ENCODE peak calls at places on chromosome 9, in seven cellular contexts. One of them, this sample, is unnamed.

GRCh38 chr9:16100596-16101091 is 547.8 kb downstream of the CCDC171 start:
- DNase-seq in H7: peak
- DNase-seq in transverse colon: peak
- DNase-seq in amygdala: peak
- DNase-seq in ecto neural progenitor cell: peak
- DNase-seq in HTR-8/SVneo: no peak
- DNase-seq in left cardiac atrium: peak
- DNase-seq in this sample: no peak

GRCh38 chr9:120868676-120869359 is 8.2 kb downstream of the PHF19 start:
- DNase-seq in H7: peak
- DNase-seq in transverse colon: peak
- DNase-seq in amygdala: peak
- DNase-seq in ecto neural progenitor cell: peak
- DNase-seq in HTR-8/SVneo: peak
- DNase-seq in left cardiac atrium: peak
- DNase-seq in this sample: peak

GRCh38 chr9:92147854-92148184 is 32.6 kb upstream of the SPTLC1 start:
- DNase-seq in H7: peak
- DNase-seq in transverse colon: no peak
- DNase-seq in amygdala: no peak
- DNase-seq in ecto neural progenitor cell: no peak
- DNase-seq in HTR-8/SVneo: no peak
- DNase-seq in left cardiac atrium: no peak
- DNase-seq in this sample: no peak

GRCh38 chr9:21995652-21996275 is 1.2 kb downstream of the CDKN2B-AS1 start:
- DNase-seq in H7: peak
- DNase-seq in transverse colon: peak
- DNase-seq in amygdala: no peak
- DNase-seq in ecto neural progenitor cell: peak
- DNase-seq in HTR-8/SVneo: no peak
- DNase-seq in left cardiac atrium: peak
- DNase-seq in this sample: peak

GRCh38 chr9:126407125-126407870 is 80.7 kb downstream of the MVB12B start:
- DNase-seq in H7: peak
- DNase-seq in transverse colon: no peak
- DNase-seq in amygdala: no peak
- DNase-seq in ecto neural progenitor cell: no peak
- DNase-seq in HTR-8/SVneo: no peak
- DNase-seq in left cardiac atrium: no peak
- DNase-seq in this sample: no peak

GRCh38 chr9:85610074-85610855 is 131.5 kb downstream of the AGTPBP1 start:
- DNase-seq in H7: peak
- DNase-seq in transverse colon: no peak
- DNase-seq in amygdala: peak
- DNase-seq in ecto neural progenitor cell: no peak
- DNase-seq in HTR-8/SVneo: peak
- DNase-seq in left cardiac atrium: no peak
- DNase-seq in this sample: peak

GRCh38 chr9:99401826-99402225 is 179.7 kb downstream of the SEC61B start:
- DNase-seq in H7: no peak
- DNase-seq in transverse colon: no peak
- DNase-seq in amygdala: no peak
- DNase-seq in ecto neural progenitor cell: no peak
- DNase-seq in HTR-8/SVneo: no peak
- DNase-seq in left cardiac atrium: no peak
- DNase-seq in this sample: no peak

GRCh38 chr9:74348777-74349176 is 148.4 kb upstream of the RORB start:
- DNase-seq in H7: no peak
- DNase-seq in transverse colon: no peak
- DNase-seq in amygdala: no peak
- DNase-seq in ecto neural progenitor cell: no peak
- DNase-seq in HTR-8/SVneo: no peak
- DNase-seq in left cardiac atrium: no peak
- DNase-seq in this sample: no peak

GRCh38 chr9:116979461-116979860 is 292.4 kb downstream of the TRIM32 start:
- DNase-seq in H7: peak
- DNase-seq in transverse colon: no peak
- DNase-seq in amygdala: no peak
- DNase-seq in ecto neural progenitor cell: no peak
- DNase-seq in HTR-8/SVneo: no peak
- DNase-seq in left cardiac atrium: no peak
- DNase-seq in this sample: no peak

GRCh38 chr9:28264368-28264767 is 691.1 kb upstream of the C9orf72 start:
- DNase-seq in H7: no peak
- DNase-seq in transverse colon: no peak
- DNase-seq in amygdala: no peak
- DNase-seq in ecto neural progenitor cell: no peak
- DNase-seq in HTR-8/SVneo: no peak
- DNase-seq in left cardiac atrium: no peak
- DNase-seq in this sample: no peak

GRCh38 chr9:124000161-124000783 is 11.3 kb upstream of the LHX2 start:
- DNase-seq in H7: peak
- DNase-seq in transverse colon: no peak
- DNase-seq in amygdala: no peak
- DNase-seq in ecto neural progenitor cell: no peak
- DNase-seq in HTR-8/SVneo: no peak
- DNase-seq in left cardiac atrium: no peak
- DNase-seq in this sample: peak

GRCh38 chr9:122806661-122807060 is 6.7 kb downstream of the OR1K1 start:
- DNase-seq in H7: no peak
- DNase-seq in transverse colon: no peak
- DNase-seq in amygdala: no peak
- DNase-seq in ecto neural progenitor cell: no peak
- DNase-seq in HTR-8/SVneo: no peak
- DNase-seq in left cardiac atrium: no peak
- DNase-seq in this sample: no peak

GRCh38 chr9:18459958-18460584 is 13.9 kb upstream of the ADAMTSL1 start:
- DNase-seq in H7: no peak
- DNase-seq in transverse colon: no peak
- DNase-seq in amygdala: no peak
- DNase-seq in ecto neural progenitor cell: no peak
- DNase-seq in HTR-8/SVneo: no peak
- DNase-seq in left cardiac atrium: no peak
- DNase-seq in this sample: no peak

GRCh38 chr9:82410306-82410705 is 421.7 kb downstream of the SPATA31D1 start:
- DNase-seq in H7: no peak
- DNase-seq in transverse colon: no peak
- DNase-seq in amygdala: no peak
- DNase-seq in ecto neural progenitor cell: no peak
- DNase-seq in HTR-8/SVneo: no peak
- DNase-seq in left cardiac atrium: no peak
- DNase-seq in this sample: no peak

GRCh38 chr9:115691097-115691496 is 462.5 kb upstream of the PAPPA start:
- DNase-seq in H7: no peak
- DNase-seq in transverse colon: no peak
- DNase-seq in amygdala: no peak
- DNase-seq in ecto neural progenitor cell: no peak
- DNase-seq in HTR-8/SVneo: peak
- DNase-seq in left cardiac atrium: no peak
- DNase-seq in this sample: no peak

GRCh38 chr9:124390812-124391658 is 24.2 kb downstream of the PSMB7 start:
- DNase-seq in H7: no peak
- DNase-seq in transverse colon: no peak
- DNase-seq in amygdala: no peak
- DNase-seq in ecto neural progenitor cell: no peak
- DNase-seq in HTR-8/SVneo: peak
- DNase-seq in left cardiac atrium: no peak
- DNase-seq in this sample: no peak

GRCh38 chr9:117160254-117160653 is 254.6 kb downstream of the ASTN2 start:
- DNase-seq in H7: peak
- DNase-seq in transverse colon: no peak
- DNase-seq in amygdala: no peak
- DNase-seq in ecto neural progenitor cell: no peak
- DNase-seq in HTR-8/SVneo: no peak
- DNase-seq in left cardiac atrium: no peak
- DNase-seq in this sample: no peak

GRCh38 chr9:30677256-30677655 is 1707.2 kb upstream of the ACO1 start:
- DNase-seq in H7: no peak
- DNase-seq in transverse colon: no peak
- DNase-seq in amygdala: no peak
- DNase-seq in ecto neural progenitor cell: no peak
- DNase-seq in HTR-8/SVneo: no peak
- DNase-seq in left cardiac atrium: no peak
- DNase-seq in this sample: no peak

GRCh38 chr9:78213696-78214095 is 22.2 kb upstream of the CEP78 start:
- DNase-seq in H7: peak
- DNase-seq in transverse colon: no peak
- DNase-seq in amygdala: no peak
- DNase-seq in ecto neural progenitor cell: no peak
- DNase-seq in HTR-8/SVneo: no peak
- DNase-seq in left cardiac atrium: no peak
- DNase-seq in this sample: no peak

GRCh38 chr9:132141364-132141947 is 20.4 kb upstream of the NTNG2 start:
- DNase-seq in H7: peak
- DNase-seq in transverse colon: no peak
- DNase-seq in amygdala: peak
- DNase-seq in ecto neural progenitor cell: peak
- DNase-seq in HTR-8/SVneo: no peak
- DNase-seq in left cardiac atrium: no peak
- DNase-seq in this sample: no peak

GRCh38 chr9:71984388-71985069 is 73.1 kb downstream of the C9orf85 start:
- DNase-seq in H7: no peak
- DNase-seq in transverse colon: peak
- DNase-seq in amygdala: no peak
- DNase-seq in ecto neural progenitor cell: no peak
- DNase-seq in HTR-8/SVneo: no peak
- DNase-seq in left cardiac atrium: peak
- DNase-seq in this sample: no peak

GRCh38 chr9:103804077-103804735 is 289.9 kb upstream of the SMC2 start:
- DNase-seq in H7: no peak
- DNase-seq in transverse colon: no peak
- DNase-seq in amygdala: no peak
- DNase-seq in ecto neural progenitor cell: no peak
- DNase-seq in HTR-8/SVneo: peak
- DNase-seq in left cardiac atrium: no peak
- DNase-seq in this sample: no peak

GRCh38 chr9:87703636-87704276 is 22.2 kb upstream of the CTSL start:
- DNase-seq in H7: no peak
- DNase-seq in transverse colon: no peak
- DNase-seq in amygdala: no peak
- DNase-seq in ecto neural progenitor cell: no peak
- DNase-seq in HTR-8/SVneo: no peak
- DNase-seq in left cardiac atrium: no peak
- DNase-seq in this sample: no peak

GRCh38 chr9:18474778-18475177 is 825 bp downstream of the ADAMTSL1 start:
- DNase-seq in H7: no peak
- DNase-seq in transverse colon: no peak
- DNase-seq in amygdala: no peak
- DNase-seq in ecto neural progenitor cell: no peak
- DNase-seq in HTR-8/SVneo: no peak
- DNase-seq in left cardiac atrium: no peak
- DNase-seq in this sample: no peak

GRCh38 chr9:123349691-123350480 is 6.1 kb upstream of the CRB2 start:
- DNase-seq in H7: peak
- DNase-seq in transverse colon: peak
- DNase-seq in amygdala: peak
- DNase-seq in ecto neural progenitor cell: peak
- DNase-seq in HTR-8/SVneo: peak
- DNase-seq in left cardiac atrium: no peak
- DNase-seq in this sample: peak

GRCh38 chr9:124348831-124349230 is 66.4 kb downstream of the PSMB7 start:
- DNase-seq in H7: no peak
- DNase-seq in transverse colon: no peak
- DNase-seq in amygdala: no peak
- DNase-seq in ecto neural progenitor cell: no peak
- DNase-seq in HTR-8/SVneo: no peak
- DNase-seq in left cardiac atrium: no peak
- DNase-seq in this sample: peak